ENCODE peak calls at places on chromosomes 12 and 14, in five cellular contexts. N is IMR-90, U is fibroblast of lung, M is mammary epithelial cell, K is A549. W is an unnamed sample.

GRCh38 chr14:104247336-104248202 is 109.2 kb downstream of the KIF26A start:
- DNase-seq in M (no peak), K (no peak), U (no peak), N (no peak), W (peak; percentile 72)

GRCh38 chr12:6387541-6387940 is 3.6 kb downstream of the LTBR start:
- DNase-seq in N (no peak), U (no peak), M (no peak), K (no peak), W (peak; percentile 36)

GRCh38 chr12:132614029-132614428 is 3.6 kb upstream of the LRCOL1 start:
- DNase-seq in M (no peak), U (no peak), K (no peak), N (no peak), W (no peak)

GRCh38 chr14:83607682-83608081 is 1922.3 kb upstream of the FLRT2 start:
- DNase-seq in M (no peak), K (no peak), N (no peak), U (no peak), W (no peak)

GRCh38 chr12:62934799-62935674 is at the start of gene PPM1H:
- DNase-seq in U (peak; percentile 14), M (peak; percentile 11), N (peak; percentile 11), K (peak; percentile 96), W (peak; percentile 95)

GRCh38 chr12:132489078-132489601 is 811 bp upstream of the FBRSL1 start:
- DNase-seq in U (no peak), M (no peak), K (no peak), N (no peak), W (no peak)

GRCh38 chr14:58620011-58620410 is 17.8 kb upstream of the DACT1 start:
- DNase-seq in N (no peak), U (no peak), K (no peak), M (no peak), W (no peak)

GRCh38 chr14:104734991-104735779 is 11.2 kb downstream of the ADSS1 start:
- DNase-seq in K (no peak), N (no peak), M (no peak), U (no peak), W (peak; percentile 82)

GRCh38 chr14:21940887-21941855 is 267.6 kb upstream of the OR4E1 start:
- DNase-seq in M (peak; percentile 14), K (peak; percentile 18), N (peak; percentile 2), U (peak; percentile 9), W (no peak)

GRCh38 chr12:88145567-88146347 is 3.6 kb downstream of the TMTC3 start:
- DNase-seq in M (peak; percentile 17), K (no peak), N (no peak), U (no peak), W (no peak)

GRCh38 chr14:91193069-91193468 is 51.4 kb downstream of the GPR68 start:
- DNase-seq in M (no peak), K (no peak), U (no peak), N (no peak), W (no peak)

GRCh38 chr14:65187421-65188049 is 85.2 kb upstream of the MAX start:
- DNase-seq in N (no peak), M (no peak), U (no peak), K (no peak), W (no peak)

GRCh38 chr12:116924558-116925453 is 14.1 kb downstream of the FBXW8 start:
- DNase-seq in U (peak; percentile 64), K (no peak), M (peak; percentile 88), N (peak; percentile 91), W (peak; percentile 47)

GRCh38 chr12:95637471-95638155 is 86.3 kb upstream of the USP44 start:
- DNase-seq in U (peak; percentile 75), K (no peak), M (no peak), N (peak; percentile 100), W (peak; percentile 91)

GRCh38 chr14:91349481-91350074 is 68.0 kb downstream of the CCDC88C start:
- DNase-seq in M (no peak), U (no peak), K (no peak), N (no peak), W (peak; percentile 17)

GRCh38 chr14:68089146-68089715 is 269.7 kb downstream of the RAD51B start:
- DNase-seq in U (peak; percentile 39), N (peak; percentile 61), M (no peak), K (peak; percentile 67), W (no peak)

GRCh38 chr14:37601849-37602248 is 6.4 kb downstream of the TTC6 start:
- DNase-seq in K (no peak), M (no peak), U (no peak), N (no peak), W (peak; percentile 83)

GRCh38 chr14:64729386-64730060 is 25.3 kb downstream of the PLEKHG3 start:
- DNase-seq in M (no peak), K (no peak), U (no peak), N (no peak), W (peak; percentile 75)

GRCh38 chr14:70425349-70425748 is 8.5 kb upstream of the SYNJ2BP start:
- DNase-seq in M (no peak), U (no peak), N (no peak), K (no peak), W (no peak)

GRCh38 chr14:21106191-21106505 is 5.3 kb downstream of the TMEM253 start:
- DNase-seq in U (peak; percentile 47), K (no peak), M (peak; percentile 52), N (no peak), W (peak; percentile 37)

GRCh38 chr14:106436310-106436905 is 910.0 kb downstream of the TMEM121 start:
- DNase-seq in N (no peak), U (no peak), K (peak; percentile 3), M (no peak), W (no peak)

GRCh38 chr12:75480469-75480949 is at the start of gene GLIPR1:
- DNase-seq in K (peak; percentile 44), N (peak; percentile 99), M (peak; percentile 95), U (peak; percentile 100), W (peak; percentile 70)

GRCh38 chr12:93376436-93377251 is 1.1 kb upstream of the NUDT4 start:
- DNase-seq in N (peak; percentile 60), M (peak; percentile 10), U (peak; percentile 77), K (no peak), W (peak; percentile 89)

GRCh38 chr14:97640031-97640430 is 842.8 kb downstream of the VRK1 start:
- DNase-seq in N (no peak), M (no peak), K (no peak), U (no peak), W (no peak)

GRCh38 chr12:62910549-62911169 is 24.3 kb downstream of the PPM1H start:
- DNase-seq in K (no peak), M (no peak), U (no peak), N (no peak), W (no peak)

DNA sequence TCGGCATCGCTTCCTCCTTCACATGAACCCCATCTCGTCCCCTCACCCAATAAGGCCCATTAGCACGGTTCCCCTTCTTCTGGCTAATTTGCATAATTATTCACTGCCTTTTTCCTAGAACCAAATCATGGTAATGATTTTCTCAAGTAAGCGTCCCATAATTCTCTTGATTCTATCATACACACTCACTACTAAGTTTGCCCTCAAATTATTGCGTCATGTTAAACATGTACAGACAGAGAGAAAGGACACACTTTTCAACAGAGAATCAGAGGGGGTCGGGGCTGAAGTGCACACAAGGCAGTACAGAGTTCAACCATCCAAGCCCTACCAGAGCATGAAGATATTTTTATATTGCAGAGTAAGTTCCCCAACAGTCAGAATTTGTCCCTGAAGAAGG is 256.6 kb downstream of the FOXN3 start:
- DNase-seq in M (no peak), K (no peak), U (no peak), N (no peak), W (no peak)
- H3K4me2 ChIP-seq in M (no peak overlapping the region), K (no peak overlapping the region), U (no peak overlapping the region), N (no peak overlapping the region), W (no peak overlapping the region)

DNA sequence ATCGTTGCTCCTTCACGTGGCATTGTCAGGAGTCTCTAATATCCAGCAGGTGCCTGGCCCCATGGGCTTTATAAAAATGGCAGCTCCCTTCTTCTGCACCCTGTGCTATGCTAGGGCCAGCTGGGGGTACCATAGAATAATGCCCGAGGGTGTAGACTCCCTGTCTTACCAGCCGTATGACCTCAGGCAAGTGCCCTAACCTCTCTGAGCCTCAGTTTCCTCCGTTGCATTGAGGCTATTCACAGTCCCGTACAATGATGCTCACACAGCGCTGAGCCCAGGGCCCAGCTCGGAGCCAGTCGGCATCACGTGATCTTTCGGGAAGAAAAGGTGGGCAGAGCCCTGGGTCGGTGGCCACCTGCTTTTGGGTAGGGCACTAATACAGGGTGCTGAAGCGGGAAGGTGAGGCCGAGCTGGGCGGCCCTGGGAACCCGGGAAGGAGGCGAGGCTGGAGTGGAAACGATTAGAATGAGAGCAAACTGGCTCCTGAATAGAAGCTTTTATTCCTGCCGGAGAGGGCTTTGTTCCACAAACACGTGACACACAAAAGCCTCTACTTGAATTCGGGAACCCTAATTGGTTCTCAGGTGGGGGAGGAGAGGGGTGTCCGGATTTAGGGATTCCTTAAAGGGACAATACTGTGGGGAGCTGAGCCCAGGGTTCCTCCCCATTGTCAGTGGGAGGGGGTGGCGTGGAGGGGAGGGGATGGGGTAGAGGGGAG is 19.9 kb upstream of the MSI1 start:
- DNase-seq in N (no peak), U (no peak), K (no peak), M (no peak), W (peak; percentile 8)
- H3K4me3 ChIP-seq in N (no peak overlapping the region), U (no peak overlapping the region), K (no peak overlapping the region), M (no peak overlapping the region), W (no peak overlapping the region)

GRCh38 chr12:3364661-3365264 is 126.2 kb upstream of the PRMT8 start:
- DNase-seq in U (no peak), N (no peak), K (no peak), M (no peak), W (peak; percentile 72)
- H3K4me2 ChIP-seq in U (no peak overlapping the region), N (no peak overlapping the region), K (no peak overlapping the region), M (peak overlapping the region; percentile 90), W (no peak overlapping the region)

GRCh38 chr12:111425655-111426054 is 19.9 kb downstream of the SH2B3 start:
- DNase-seq in K (no peak), N (peak; percentile 39), U (peak; percentile 39), M (no peak), W (peak; percentile 61)
- H3K4me3 ChIP-seq in K (no peak overlapping the region), N (no peak overlapping the region), U (no peak overlapping the region), M (no peak overlapping the region), W (no peak overlapping the region)